ENCODE peak calls at places on chromosomes 5 and 9, in six cellular contexts. One of them, this sample, is unnamed.

GRCh38 chr5:135629164-135629563 is 50.4 kb upstream of the CXCL14 start:
- DNase-seq in MM.1S: no peak
- DNase-seq in K562: no peak
- DNase-seq in fibroblast of lung: peak
- DNase-seq in mammary epithelial cell: no peak
- DNase-seq in endothelial cell of umbilical vein: no peak
- DNase-seq in this sample: no peak

GRCh38 chr9:98887918-98888510 is 55.7 kb upstream of the COL15A1 start:
- DNase-seq in MM.1S: no peak
- DNase-seq in K562: no peak
- DNase-seq in fibroblast of lung: peak
- DNase-seq in mammary epithelial cell: peak
- DNase-seq in endothelial cell of umbilical vein: no peak
- DNase-seq in this sample: no peak

GRCh38 chr9:108511200-108511756 is 344.5 kb downstream of the ACTL7B start:
- DNase-seq in MM.1S: no peak
- DNase-seq in K562: no peak
- DNase-seq in fibroblast of lung: peak
- DNase-seq in mammary epithelial cell: no peak
- DNase-seq in endothelial cell of umbilical vein: no peak
- DNase-seq in this sample: no peak

GRCh38 chr5:69527128-69527745 is 32.8 kb upstream of the GTF2H2C start:
- DNase-seq in MM.1S: no peak
- DNase-seq in K562: no peak
- DNase-seq in fibroblast of lung: no peak
- DNase-seq in mammary epithelial cell: no peak
- DNase-seq in endothelial cell of umbilical vein: no peak
- DNase-seq in this sample: no peak

GRCh38 chr9:79623799-79624721 is 52.3 kb downstream of the TLE4 start:
- DNase-seq in MM.1S: no peak
- DNase-seq in K562: peak
- DNase-seq in fibroblast of lung: no peak
- DNase-seq in mammary epithelial cell: peak
- DNase-seq in endothelial cell of umbilical vein: peak
- DNase-seq in this sample: peak

GRCh38 chr5:54761213-54761701 is 224.1 kb downstream of the ESM1 start:
- DNase-seq in MM.1S: no peak
- DNase-seq in K562: no peak
- DNase-seq in fibroblast of lung: peak
- DNase-seq in mammary epithelial cell: no peak
- DNase-seq in endothelial cell of umbilical vein: peak
- DNase-seq in this sample: no peak

GRCh38 chr9:112041536-112042243 is 133.4 kb downstream of the SUSD1 start:
- DNase-seq in MM.1S: no peak
- DNase-seq in K562: no peak
- DNase-seq in fibroblast of lung: peak
- DNase-seq in mammary epithelial cell: peak
- DNase-seq in endothelial cell of umbilical vein: peak
- DNase-seq in this sample: peak

GRCh38 chr5:98121036-98121936 is 652.2 kb upstream of the RGMB start:
- DNase-seq in MM.1S: no peak
- DNase-seq in K562: no peak
- DNase-seq in fibroblast of lung: no peak
- DNase-seq in mammary epithelial cell: no peak
- DNase-seq in endothelial cell of umbilical vein: no peak
- DNase-seq in this sample: no peak

GRCh38 chr9:131091352-131091992 is 4.9 kb upstream of the AIF1L start:
- DNase-seq in MM.1S: no peak
- DNase-seq in K562: no peak
- DNase-seq in fibroblast of lung: no peak
- DNase-seq in mammary epithelial cell: no peak
- DNase-seq in endothelial cell of umbilical vein: no peak
- DNase-seq in this sample: no peak

DNA sequence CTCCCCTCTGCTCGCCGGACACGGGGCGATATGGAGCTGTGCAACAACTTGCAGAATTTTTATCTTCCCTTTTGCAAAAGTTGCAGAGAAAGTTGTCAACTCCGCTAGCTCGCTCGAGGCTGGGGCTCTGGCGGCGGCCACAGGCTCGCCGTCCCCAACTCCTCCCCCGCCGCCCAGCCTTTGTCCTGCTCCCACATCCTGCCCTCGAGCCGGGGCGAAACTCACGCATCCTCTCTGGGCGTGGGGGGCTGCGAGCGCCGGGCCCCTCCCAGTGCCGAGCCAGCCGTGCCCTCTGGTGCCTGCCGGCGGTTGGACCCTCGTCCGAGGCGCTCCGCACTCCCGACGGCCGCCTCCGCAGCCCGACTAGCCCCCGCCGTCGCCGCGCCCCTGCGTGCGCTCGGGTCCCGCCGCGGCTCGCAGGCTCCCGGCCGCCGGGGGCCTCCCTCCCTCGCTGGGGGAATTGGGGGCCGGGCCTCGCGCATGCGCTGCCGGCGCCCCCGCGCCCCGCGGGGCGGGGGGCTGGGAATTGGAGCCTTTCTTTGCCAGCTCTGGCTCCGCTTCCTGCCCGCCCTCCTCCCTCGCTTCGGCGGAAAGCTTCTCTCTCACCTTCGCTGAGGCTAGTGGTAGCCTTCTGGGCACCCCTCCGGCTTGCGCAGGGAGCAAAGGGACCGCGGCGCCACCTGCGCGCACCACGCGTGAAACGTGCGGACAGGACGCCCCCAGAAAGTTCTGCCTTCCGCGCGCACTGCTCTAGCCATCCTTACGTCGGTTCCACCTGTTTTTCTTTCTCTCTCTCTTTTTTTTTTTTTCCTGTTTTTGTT is at the start of gene CCNJL:
- DNase-seq in MM.1S: peak
- DNase-seq in K562: peak
- DNase-seq in fibroblast of lung: peak
- DNase-seq in mammary epithelial cell: peak
- DNase-seq in endothelial cell of umbilical vein: peak
- DNase-seq in this sample: no peak
- H2AFZ ChIP-seq in MM.1S: peak
- H2AFZ ChIP-seq in K562: no peak
- H2AFZ ChIP-seq in fibroblast of lung: peak
- H2AFZ ChIP-seq in mammary epithelial cell: peak
- H2AFZ ChIP-seq in endothelial cell of umbilical vein: peak
- H2AFZ ChIP-seq in this sample: peak

GRCh38 chr5:179345429-179346321 is at the start of gene ADAMTS2:
- DNase-seq in MM.1S: no peak
- DNase-seq in K562: peak
- DNase-seq in fibroblast of lung: no peak
- DNase-seq in mammary epithelial cell: no peak
- DNase-seq in endothelial cell of umbilical vein: no peak
- DNase-seq in this sample: no peak
- TF ChIP-seq EZH2 in MM.1S: no peak
- TF ChIP-seq EZH2 in K562: no peak
- TF ChIP-seq EZH2 in fibroblast of lung: no peak
- TF ChIP-seq EZH2 in mammary epithelial cell: no peak
- TF ChIP-seq EZH2 in endothelial cell of umbilical vein: peak
- TF ChIP-seq EZH2 in this sample: peak

DNA sequence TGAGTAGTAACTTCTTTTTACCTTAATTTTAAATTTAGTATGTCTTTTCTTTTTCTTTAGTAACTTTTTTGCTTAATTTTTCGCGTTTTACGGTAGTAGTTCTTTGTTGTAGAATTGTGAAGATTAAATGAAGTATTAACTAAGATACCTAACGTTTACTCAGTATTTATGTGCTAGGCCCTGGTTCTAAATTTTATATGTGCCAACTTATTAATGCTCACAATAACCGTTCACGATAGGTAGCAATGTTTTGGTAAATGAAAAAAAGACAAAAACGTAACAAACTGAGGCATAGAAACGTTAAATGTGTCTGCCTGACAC is 1.2 kb downstream of the MRPS30 start:
- DNase-seq in MM.1S: no peak
- DNase-seq in K562: no peak
- DNase-seq in fibroblast of lung: no peak
- DNase-seq in mammary epithelial cell: no peak
- DNase-seq in endothelial cell of umbilical vein: no peak
- DNase-seq in this sample: no peak
- H2AFZ ChIP-seq in MM.1S: peak
- H2AFZ ChIP-seq in K562: peak
- H2AFZ ChIP-seq in fibroblast of lung: no peak
- H2AFZ ChIP-seq in mammary epithelial cell: no peak
- H2AFZ ChIP-seq in endothelial cell of umbilical vein: no peak
- H2AFZ ChIP-seq in this sample: no peak

GRCh38 chr5:132812123-132812948 is 766 bp upstream of the SOWAHA start:
- DNase-seq in MM.1S: no peak
- DNase-seq in K562: no peak
- DNase-seq in fibroblast of lung: no peak
- DNase-seq in mammary epithelial cell: no peak
- DNase-seq in endothelial cell of umbilical vein: no peak
- DNase-seq in this sample: no peak

GRCh38 chr5:132815454-132815853 is 2.4 kb downstream of the SOWAHA start:
- DNase-seq in MM.1S: no peak
- DNase-seq in K562: no peak
- DNase-seq in fibroblast of lung: no peak
- DNase-seq in mammary epithelial cell: no peak
- DNase-seq in endothelial cell of umbilical vein: no peak
- DNase-seq in this sample: no peak

GRCh38 chr5:132813599-132814440 is 718 bp downstream of the SOWAHA start:
- DNase-seq in MM.1S: peak
- DNase-seq in K562: no peak
- DNase-seq in fibroblast of lung: peak
- DNase-seq in mammary epithelial cell: no peak
- DNase-seq in endothelial cell of umbilical vein: peak
- DNase-seq in this sample: no peak

GRCh38 chr5:132814441-132815294 is 1.6 kb downstream of the SOWAHA start:
- DNase-seq in MM.1S: no peak
- DNase-seq in K562: no peak
- DNase-seq in fibroblast of lung: no peak
- DNase-seq in mammary epithelial cell: no peak
- DNase-seq in endothelial cell of umbilical vein: no peak
- DNase-seq in this sample: no peak

GRCh38 chr5:132812949-132813598 is at the start of gene SOWAHA:
- DNase-seq in MM.1S: no peak
- DNase-seq in K562: no peak
- DNase-seq in fibroblast of lung: no peak
- DNase-seq in mammary epithelial cell: no peak
- DNase-seq in endothelial cell of umbilical vein: no peak
- DNase-seq in this sample: no peak
- TF ChIP-seq EZH2 in MM.1S: no peak
- TF ChIP-seq EZH2 in K562: no peak
- TF ChIP-seq EZH2 in fibroblast of lung: no peak
- TF ChIP-seq EZH2 in mammary epithelial cell: no peak
- TF ChIP-seq EZH2 in endothelial cell of umbilical vein: no peak
- TF ChIP-seq EZH2 in this sample: peak